ENCODE peak calls at places on chromosomes 6 and 20, in six cellular contexts. E is neural progenitor cell, X is lower lobe of right lung, G is PC-9, D is pancreas, N is endodermal cell. L is an unnamed sample. For H3K36me3, the result is how much of the 10 kb centered on the place peaks cover.

GRCh38 chr6:111922454-111923297 is 49.4 kb upstream of the FYN start:
- DNase-seq in G (no peak), N (no peak), X (no peak), E (peak), D (no peak), L (no peak)

GRCh38 chr6:99002826-99003225 is 55.1 kb upstream of the FBXL4 start:
- DNase-seq in G (no peak), D (no peak), X (no peak), E (no peak), N (no peak), L (no peak)

GRCh38 chr6:33589723-33590530 is 9.9 kb upstream of the BAK1 start:
- DNase-seq in E (peak), D (peak), N (peak), X (peak), G (peak), L (peak)

GRCh38 chr20:32672315-32672981 is 1.3 kb downstream of the C20orf203 start:
- DNase-seq in G (no peak), E (no peak), D (no peak), X (no peak), N (no peak), L (peak)

GRCh38 chr20:16030253-16030652 is 543.0 kb downstream of the KIF16B start:
- DNase-seq in G (no peak), N (no peak), E (no peak), X (no peak), D (no peak), L (no peak)

GRCh38 chr6:89826029-89826528 is 3.6 kb upstream of the CASP8AP2 start:
- DNase-seq in E (no peak), G (no peak), N (no peak), X (no peak), D (no peak), L (no peak)

GRCh38 chr20:43923322-43923721 is 8.7 kb downstream of the TOX2 start:
- DNase-seq in D (no peak), E (no peak), X (no peak), N (no peak), G (no peak), L (no peak)

GRCh38 chr20:41218466-41218865 is 81.1 kb downstream of the PLCG1 start:
- DNase-seq in E (no peak), G (no peak), D (no peak), X (no peak), N (no peak), L (no peak)

GRCh38 chr20:23160536-23161243 is 74.6 kb upstream of the CD93 start:
- DNase-seq in N (peak), G (no peak), X (no peak), E (peak), D (no peak), L (no peak)

GRCh38 chr20:19935842-19936241 is 81.3 kb upstream of the NAA20 start:
- DNase-seq in G (peak), N (no peak), D (peak), X (peak), E (no peak), L (no peak)

GRCh38 chr6:18324708-18325047 is 60.3 kb upstream of the DEK start:
- DNase-seq in G (no peak), N (no peak), D (no peak), E (no peak), X (no peak), L (no peak)

GRCh38 chr20:33668087-33668790 is 1.5 kb downstream of the ACTL10 start:
- DNase-seq in G (no peak), E (peak), X (peak), N (peak), D (no peak), L (peak)

GRCh38 chr6:158040051-158040803 is 58.6 kb downstream of the SYNJ2 start:
- DNase-seq in D (no peak), G (peak), N (no peak), X (peak), E (no peak), L (no peak)

GRCh38 chr6:112233864-112234263 is 20.5 kb downstream of the LAMA4 start:
- DNase-seq in G (no peak), E (no peak), D (no peak), X (no peak), N (no peak), L (no peak)

GRCh38 chr6:108609276-108609769 is 48.6 kb downstream of the FOXO3 start:
- DNase-seq in D (no peak), N (no peak), G (no peak), E (no peak), X (no peak), L (no peak)

GRCh38 chr6:169851641-169852503 is 100.5 kb downstream of the ERMARD start:
- DNase-seq in N (peak), D (no peak), X (no peak), E (peak), G (no peak), L (peak)

GRCh38 chr6:19837511-19838441 is 606 bp downstream of the ID4 start:
- DNase-seq in G (peak), D (peak), E (peak), X (peak), N (peak), L (peak)

GRCh38 chr6:28258877-28259777 is at the start of gene NKAPL:
- DNase-seq in E (no peak), D (peak), X (peak), G (no peak), N (no peak), L (peak)

GRCh38 chr6:170297577-170298330 is 6.9 kb upstream of the DLL1 start:
- DNase-seq in G (no peak), N (peak), E (peak), X (no peak), D (no peak), L (no peak)

GRCh38 chr6:136226027-136226673 is 24.0 kb downstream of the MTFR2 start:
- DNase-seq in X (peak), G (peak), E (peak), D (peak), N (peak), L (peak)

GRCh38 chr6:163867518-163868292 is 453.2 kb downstream of the QKI start:
- DNase-seq in X (no peak), D (no peak), N (peak), E (peak), G (no peak), L (peak)

GRCh38 chr6:114039835-114040234 is 68.9 kb upstream of the HDAC2 start:
- DNase-seq in E (no peak), D (no peak), X (no peak), N (no peak), G (no peak), L (no peak)
- H3K4me3 ChIP-seq in E (no peak), D (no peak), X (no peak), N (no peak), G (no peak), L (no peak)

GRCh38 chr20:58698741-58699141 is 6.1 kb downstream of the NPEPL1 start:
- DNase-seq in N (peak), G (no peak), E (no peak), D (peak), X (no peak), L (peak)
- H3K36me3 ChIP-seq in N (under half), G (under half), E (under half), D (half or more), X (half or more), L (under half)

DNA sequence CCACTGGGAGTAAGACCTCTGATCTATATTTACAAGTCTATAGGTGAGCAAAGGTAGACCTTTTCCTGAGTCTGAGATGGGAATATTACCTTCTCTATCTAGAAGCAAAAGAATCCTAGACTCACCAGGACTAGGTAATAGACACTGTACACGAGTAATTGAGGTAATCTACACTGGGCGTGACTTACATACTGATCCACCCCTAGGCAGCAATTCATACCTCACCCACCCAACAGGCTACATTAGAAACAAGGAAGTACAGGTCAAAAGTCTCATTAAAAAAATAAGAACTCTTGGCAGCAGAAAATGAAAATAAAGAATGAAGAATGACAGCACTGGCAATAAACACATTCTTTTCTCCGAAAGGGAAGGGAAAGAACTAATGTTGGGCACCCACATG is 7.6 kb downstream of the CSNK2A1 start:
- DNase-seq in E (no peak), X (no peak), D (no peak), N (no peak), G (peak), L (no peak)
- H3K4me3 ChIP-seq in E (no peak), X (no peak), D (no peak), N (peak), G (no peak), L (no peak)

GRCh38 chr20:62318411-62319345 is 15.9 kb downstream of the ADRM1 start:
- DNase-seq in E (no peak), D (peak), X (no peak), G (peak), N (no peak), L (no peak)
- H3K36me3 ChIP-seq in E (under half), D (under half), X (half or more), G (under half), N (half or more), L (under half)

GRCh38 chr6:41936073-41936837 is 5.4 kb downstream of the CCND3 start:
- DNase-seq in G (peak), D (peak), N (peak), E (peak), X (peak), L (peak)
- H3K4me3 ChIP-seq in G (no peak), D (no peak), N (no peak), E (no peak), X (peak), L (no peak)

DNA sequence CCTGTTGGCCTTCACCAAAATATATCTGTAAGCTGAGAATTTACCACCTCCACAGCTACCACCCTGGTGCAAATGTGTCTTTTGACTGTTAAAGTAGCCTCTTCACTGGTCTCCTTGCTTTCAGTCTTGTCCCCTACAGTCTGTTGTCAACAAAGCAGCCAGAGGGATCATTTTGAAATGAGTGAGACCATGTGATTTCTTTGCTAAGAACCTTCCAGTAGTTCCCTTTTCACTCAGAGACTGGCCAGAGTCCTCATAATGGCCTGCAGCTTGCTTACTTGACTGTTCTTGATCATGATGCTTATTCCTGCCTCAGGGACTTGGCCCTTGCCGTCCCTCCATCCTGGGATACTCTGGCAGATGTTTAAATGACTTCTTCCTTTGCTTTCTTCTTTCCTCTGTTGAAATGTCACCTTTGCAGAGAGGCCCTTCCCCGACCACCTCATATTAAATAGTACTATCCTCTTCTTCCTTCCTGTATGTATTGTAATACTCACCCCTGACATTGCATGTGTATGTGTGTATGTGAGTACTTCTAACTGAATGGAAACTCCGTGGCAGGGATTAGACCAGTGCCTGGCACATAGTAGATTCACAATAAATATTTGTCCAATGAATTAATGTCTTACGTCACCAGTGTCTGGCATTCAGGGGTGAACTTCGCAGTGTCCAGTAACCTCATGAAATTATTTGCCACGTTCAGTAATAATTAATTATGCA is 5.0 kb downstream of the MANBAL start:
- DNase-seq in D (no peak), X (no peak), N (no peak), G (no peak), E (no peak), L (no peak)
- H3K36me3 ChIP-seq in D (under half), X (under half), N (under half), G (under half), E (under half), L (under half)

GRCh38 chr6:45512594-45512993 is 134.9 kb upstream of the SUPT3H start:
- DNase-seq in E (peak), D (no peak), X (no peak), N (no peak), G (no peak), L (no peak)

GRCh38 chr6:45513843-45514242 is 136.1 kb upstream of the SUPT3H start:
- DNase-seq in G (no peak), X (no peak), N (no peak), E (no peak), D (no peak), L (no peak)

GRCh38 chr6:45513331-45513730 is 135.6 kb upstream of the SUPT3H start:
- DNase-seq in G (no peak), N (no peak), D (no peak), X (no peak), E (peak), L (peak)

GRCh38 chr6:45518321-45518720 is 140.6 kb upstream of the SUPT3H start:
- DNase-seq in X (no peak), G (no peak), N (no peak), E (no peak), D (no peak), L (no peak)

DNA sequence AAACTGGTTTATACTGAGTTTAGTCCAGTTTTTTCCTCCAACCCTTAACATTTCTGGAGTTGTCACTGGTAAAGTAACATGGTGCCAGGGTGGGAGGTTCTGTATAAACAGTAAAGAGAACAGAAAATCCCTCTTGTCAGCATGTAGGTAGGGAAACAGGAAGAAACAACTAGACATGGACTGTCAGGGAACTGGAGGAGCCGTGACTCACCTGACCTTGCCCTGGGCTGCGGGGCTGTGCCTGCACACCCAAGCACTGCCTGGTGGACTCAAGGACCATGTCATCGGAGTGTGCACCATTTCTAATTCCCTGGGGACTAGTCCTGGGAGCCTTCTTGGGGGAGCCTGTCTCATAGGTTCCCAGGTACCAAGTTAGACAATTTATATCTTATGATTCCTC is 136.7 kb upstream of the SUPT3H start:
- DNase-seq in D (no peak), X (no peak), G (peak), N (no peak), E (no peak), L (no peak)
- H3K4me3 ChIP-seq in D (no peak), X (no peak), G (no peak), N (no peak), E (no peak), L (no peak)